ENCODE peak calls at places on chromosomes 3 and 15, in four cellular contexts. One of them, this sample, is unnamed.

GRCh38 chr15:31383150-31383549 is 56.5 kb downstream of the KLF13 start:
- DNase-seq in transverse colon: no peak
- DNase-seq in MCF 10A: no peak
- DNase-seq in upper lobe of right lung: no peak
- DNase-seq in this sample: peak; percentile 6

GRCh38 chr15:89447676-89448075 is 48.7 kb downstream of the RHCG start:
- DNase-seq in MCF 10A: no peak
- DNase-seq in transverse colon: no peak
- DNase-seq in upper lobe of right lung: no peak
- DNase-seq in this sample: no peak

GRCh38 chr15:80660114-80660513 is 35.0 kb upstream of the ABHD17C start:
- DNase-seq in transverse colon: peak; percentile 51
- DNase-seq in MCF 10A: peak; percentile 63
- DNase-seq in upper lobe of right lung: no peak
- DNase-seq in this sample: no peak

GRCh38 chr3:58029842-58030584 is 21.8 kb downstream of the FLNB start:
- DNase-seq in upper lobe of right lung: no peak
- DNase-seq in MCF 10A: no peak
- DNase-seq in transverse colon: no peak
- DNase-seq in this sample: no peak

GRCh38 chr15:52069559-52069958 is 43.0 kb downstream of the BCL2L10 start:
- DNase-seq in upper lobe of right lung: no peak
- DNase-seq in MCF 10A: peak; percentile 93
- DNase-seq in transverse colon: peak; percentile 67
- DNase-seq in this sample: no peak

GRCh38 chr3:137768361-137769320 is 4.5 kb downstream of the SOX14 start:
- DNase-seq in upper lobe of right lung: no peak
- DNase-seq in MCF 10A: no peak
- DNase-seq in transverse colon: no peak
- DNase-seq in this sample: no peak

GRCh38 chr15:90209591-90209990 is 8.5 kb downstream of the SEMA4B start:
- DNase-seq in transverse colon: no peak
- DNase-seq in MCF 10A: peak; percentile 47
- DNase-seq in upper lobe of right lung: no peak
- DNase-seq in this sample: no peak

GRCh38 chr15:63528138-63528659 is 23.8 kb downstream of the USP3 start:
- DNase-seq in MCF 10A: no peak
- DNase-seq in upper lobe of right lung: no peak
- DNase-seq in transverse colon: no peak
- DNase-seq in this sample: no peak

GRCh38 chr15:45254405-45255293 is 2.6 kb downstream of the SLC28A2 start:
- DNase-seq in upper lobe of right lung: no peak
- DNase-seq in transverse colon: no peak
- DNase-seq in MCF 10A: peak; percentile 6
- DNase-seq in this sample: no peak

GRCh38 chr15:63367390-63367789 is 14.3 kb downstream of the CA12 start:
- DNase-seq in MCF 10A: no peak
- DNase-seq in upper lobe of right lung: no peak
- DNase-seq in transverse colon: no peak
- DNase-seq in this sample: no peak

GRCh38 chr3:172176385-172176784 is 137.0 kb downstream of the FNDC3B start:
- DNase-seq in upper lobe of right lung: no peak
- DNase-seq in transverse colon: no peak
- DNase-seq in MCF 10A: no peak
- DNase-seq in this sample: no peak

GRCh38 chr15:36577082-36577481 is 2.3 kb upstream of the CDIN1 start:
- DNase-seq in transverse colon: no peak
- DNase-seq in MCF 10A: no peak
- DNase-seq in upper lobe of right lung: no peak
- DNase-seq in this sample: no peak

GRCh38 chr3:195771651-195772300 is 40.0 kb downstream of the MUC4 start:
- DNase-seq in upper lobe of right lung: peak; percentile 38
- DNase-seq in transverse colon: no peak
- DNase-seq in MCF 10A: no peak
- DNase-seq in this sample: no peak

GRCh38 chr15:34366271-34367043 is 539 bp downstream of the LPCAT4 start:
- DNase-seq in upper lobe of right lung: peak; percentile 82
- DNase-seq in transverse colon: peak; percentile 88
- DNase-seq in MCF 10A: peak; percentile 60
- DNase-seq in this sample: no peak

GRCh38 chr3:62532796-62533195 is 159.4 kb upstream of the FEZF2 start:
- DNase-seq in transverse colon: no peak
- DNase-seq in MCF 10A: no peak
- DNase-seq in upper lobe of right lung: no peak
- DNase-seq in this sample: no peak

GRCh38 chr3:170418422-170419300 is at the start of gene CLDN11:
- DNase-seq in transverse colon: no peak
- DNase-seq in upper lobe of right lung: no peak
- DNase-seq in MCF 10A: no peak
- DNase-seq in this sample: peak; percentile 95

GRCh38 chr15:63752075-63752684 is 81.6 kb downstream of the HERC1 start:
- DNase-seq in transverse colon: peak; percentile 25
- DNase-seq in upper lobe of right lung: no peak
- DNase-seq in MCF 10A: peak; percentile 68
- DNase-seq in this sample: no peak

GRCh38 chr3:100761211-100761921 is 52.1 kb downstream of the TFG start:
- DNase-seq in transverse colon: peak; percentile 17
- DNase-seq in upper lobe of right lung: no peak
- DNase-seq in MCF 10A: peak; percentile 32
- DNase-seq in this sample: no peak
- TF ChIP-seq CTCF in transverse colon: no peak
- TF ChIP-seq CTCF in upper lobe of right lung: peak; percentile 23
- TF ChIP-seq CTCF in MCF 10A: peak; percentile 16
- TF ChIP-seq CTCF in this sample: no peak

GRCh38 chr15:66080791-66081475 is 172.6 kb downstream of the MEGF11 start:
- DNase-seq in transverse colon: peak; percentile 51
- DNase-seq in MCF 10A: peak; percentile 49
- DNase-seq in upper lobe of right lung: peak; percentile 17
- DNase-seq in this sample: no peak

GRCh38 chr15:66084704-66085103 is 168.8 kb downstream of the MEGF11 start:
- DNase-seq in upper lobe of right lung: peak; percentile 45
- DNase-seq in transverse colon: no peak
- DNase-seq in MCF 10A: no peak
- DNase-seq in this sample: no peak

GRCh38 chr15:66089049-66089448 is 164.5 kb downstream of the MEGF11 start:
- DNase-seq in upper lobe of right lung: peak; percentile 46
- DNase-seq in MCF 10A: no peak
- DNase-seq in transverse colon: no peak
- DNase-seq in this sample: no peak

GRCh38 chr15:66085128-66085527 is 168.4 kb downstream of the MEGF11 start:
- DNase-seq in upper lobe of right lung: no peak
- DNase-seq in transverse colon: no peak
- DNase-seq in MCF 10A: peak; percentile 18
- DNase-seq in this sample: no peak
- TF ChIP-seq CTCF in upper lobe of right lung: no peak
- TF ChIP-seq CTCF in transverse colon: no peak
- TF ChIP-seq CTCF in MCF 10A: no peak
- TF ChIP-seq CTCF in this sample: no peak

GRCh38 chr15:49229922-49230321 is 59.9 kb downstream of the GALK2 start:
- DNase-seq in MCF 10A: no peak
- DNase-seq in transverse colon: no peak
- DNase-seq in upper lobe of right lung: no peak
- DNase-seq in this sample: no peak

GRCh38 chr15:49227602-49228001 is 57.6 kb downstream of the GALK2 start:
- DNase-seq in MCF 10A: no peak
- DNase-seq in transverse colon: no peak
- DNase-seq in upper lobe of right lung: no peak
- DNase-seq in this sample: no peak

GRCh38 chr15:49223536-49224274 is 53.7 kb downstream of the GALK2 start:
- DNase-seq in transverse colon: no peak
- DNase-seq in MCF 10A: no peak
- DNase-seq in upper lobe of right lung: no peak
- DNase-seq in this sample: no peak

GRCh38 chr15:49225572-49226281 is 55.7 kb downstream of the GALK2 start:
- DNase-seq in upper lobe of right lung: no peak
- DNase-seq in MCF 10A: peak; percentile 59
- DNase-seq in transverse colon: no peak
- DNase-seq in this sample: no peak
- TF ChIP-seq CTCF in upper lobe of right lung: no peak
- TF ChIP-seq CTCF in MCF 10A: no peak
- TF ChIP-seq CTCF in transverse colon: no peak
- TF ChIP-seq CTCF in this sample: peak; percentile 25

GRCh38 chr3:55089211-55089610 is 161.4 kb upstream of the LRTM1 start:
- DNase-seq in MCF 10A: no peak
- DNase-seq in transverse colon: no peak
- DNase-seq in upper lobe of right lung: no peak
- DNase-seq in this sample: no peak

GRCh38 chr3:55090310-55090709 is 162.5 kb upstream of the LRTM1 start:
- DNase-seq in transverse colon: no peak
- DNase-seq in MCF 10A: peak; percentile 7
- DNase-seq in upper lobe of right lung: no peak
- DNase-seq in this sample: no peak

GRCh38 chr3:55090746-55091145 is 162.9 kb upstream of the LRTM1 start:
- DNase-seq in upper lobe of right lung: no peak
- DNase-seq in MCF 10A: no peak
- DNase-seq in transverse colon: no peak
- DNase-seq in this sample: no peak

DNA sequence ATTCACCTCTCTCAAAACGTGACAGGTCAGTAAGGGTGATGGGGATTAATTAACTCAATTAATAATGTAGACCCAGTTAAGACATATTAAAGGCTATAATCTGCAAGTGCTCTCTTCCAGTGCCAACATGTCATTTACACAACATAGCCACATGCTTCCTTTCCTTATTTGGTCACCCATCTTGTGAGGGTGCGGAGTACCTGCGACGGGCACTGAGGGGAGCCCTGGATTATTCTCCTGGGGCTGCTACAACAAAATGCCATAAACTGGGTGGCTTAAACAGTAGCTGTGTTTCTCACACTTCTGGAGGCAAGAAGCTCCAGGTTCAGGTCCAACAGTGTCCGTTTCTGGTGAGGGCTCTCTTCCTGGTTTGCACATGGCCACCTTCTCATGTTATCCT is 157.4 kb upstream of the LRTM1 start:
- DNase-seq in MCF 10A: no peak
- DNase-seq in transverse colon: no peak
- DNase-seq in upper lobe of right lung: no peak
- DNase-seq in this sample: no peak
- TF ChIP-seq CTCF in MCF 10A: no peak
- TF ChIP-seq CTCF in transverse colon: no peak
- TF ChIP-seq CTCF in upper lobe of right lung: no peak
- TF ChIP-seq CTCF in this sample: no peak

DNA sequence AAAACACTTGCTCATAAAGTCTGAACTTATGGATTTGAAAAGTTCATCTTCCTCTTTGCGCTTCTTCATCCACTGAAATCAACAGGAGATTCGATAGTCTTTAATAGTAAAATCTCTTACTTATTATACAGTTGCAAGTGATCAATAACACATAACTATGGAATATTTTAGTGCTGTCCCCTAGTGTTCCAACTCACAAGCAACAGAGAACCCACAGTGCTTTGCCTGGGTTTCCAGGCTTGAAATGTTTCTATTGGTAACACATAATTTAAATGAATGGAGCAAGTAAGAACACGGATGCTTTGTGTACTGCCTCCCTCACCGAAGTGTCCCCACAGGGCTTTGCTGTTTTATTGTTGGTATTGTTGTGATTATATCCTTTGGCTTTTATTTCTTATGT is 93.5 kb downstream of the WDR72 start:
- DNase-seq in MCF 10A: no peak
- DNase-seq in upper lobe of right lung: no peak
- DNase-seq in transverse colon: no peak
- DNase-seq in this sample: no peak
- TF ChIP-seq CTCF in MCF 10A: no peak
- TF ChIP-seq CTCF in upper lobe of right lung: no peak
- TF ChIP-seq CTCF in transverse colon: no peak
- TF ChIP-seq CTCF in this sample: peak; percentile 13

DNA sequence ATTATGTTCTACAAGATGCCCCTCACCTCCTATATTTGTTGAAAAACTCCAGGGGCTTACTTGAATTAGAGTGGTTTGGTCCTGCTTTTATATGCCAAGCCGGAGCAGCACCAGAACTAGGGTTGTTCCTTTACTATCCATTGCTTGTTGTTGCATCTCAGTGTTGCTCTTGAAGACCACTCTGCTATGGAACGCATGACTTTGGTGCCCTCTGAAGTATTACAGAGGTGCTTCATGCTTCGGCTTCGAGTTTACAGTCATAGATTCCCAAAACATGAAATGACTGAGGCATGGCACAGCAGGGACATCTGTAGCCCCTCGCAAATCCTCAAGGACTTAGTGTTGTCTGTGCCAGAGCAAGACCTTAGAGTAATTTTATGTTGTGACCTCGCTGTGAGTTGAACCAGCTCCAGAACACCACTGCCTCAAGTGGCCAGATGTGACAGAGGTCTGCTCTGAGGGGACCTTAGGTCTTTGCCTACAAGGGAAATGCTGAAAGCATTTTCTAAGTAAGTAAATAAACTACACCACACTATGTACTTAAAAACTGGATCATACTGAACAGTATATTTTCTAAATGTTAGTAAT is 67.2 kb upstream of the SIAH2 start:
- DNase-seq in MCF 10A: peak; percentile 5
- DNase-seq in upper lobe of right lung: no peak
- DNase-seq in transverse colon: no peak
- DNase-seq in this sample: no peak
- TF ChIP-seq CTCF in MCF 10A: no peak
- TF ChIP-seq CTCF in upper lobe of right lung: no peak
- TF ChIP-seq CTCF in transverse colon: no peak
- TF ChIP-seq CTCF in this sample: no peak

DNA sequence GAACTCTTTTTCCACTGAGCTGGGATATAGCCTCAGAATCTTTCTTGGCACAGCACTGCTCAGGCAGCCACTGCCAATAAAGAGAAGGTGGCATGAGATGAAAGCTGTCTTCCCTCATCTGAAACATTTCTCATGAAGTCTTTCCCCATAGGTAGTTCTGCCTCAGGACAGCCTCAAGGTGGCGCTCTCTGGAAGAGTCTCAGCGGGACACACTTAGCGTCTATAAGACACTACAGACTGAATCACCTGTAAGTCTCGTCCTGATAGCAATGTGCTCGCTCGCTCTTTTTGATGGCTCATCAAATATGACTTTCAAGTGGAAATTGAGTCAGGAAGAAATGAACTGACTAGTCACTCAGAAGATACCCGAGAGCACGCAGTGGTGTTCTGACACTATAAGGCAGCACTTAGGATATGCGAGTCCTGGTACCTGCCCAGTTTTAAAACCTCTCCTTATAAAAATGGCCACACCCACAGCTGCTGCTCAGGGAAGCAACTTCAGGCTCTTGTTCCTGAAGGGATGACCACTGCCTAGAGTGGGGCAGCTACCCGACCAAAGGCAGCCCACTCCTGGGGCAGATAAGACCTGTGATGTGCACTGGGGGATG is 269.5 kb downstream of the SUCLG2 start:
- DNase-seq in MCF 10A: peak; percentile 67
- DNase-seq in transverse colon: no peak
- DNase-seq in upper lobe of right lung: no peak
- DNase-seq in this sample: peak; percentile 26
- TF ChIP-seq CTCF in MCF 10A: peak; percentile 31
- TF ChIP-seq CTCF in transverse colon: peak; percentile 41
- TF ChIP-seq CTCF in upper lobe of right lung: peak; percentile 49
- TF ChIP-seq CTCF in this sample: peak; percentile 59

DNA sequence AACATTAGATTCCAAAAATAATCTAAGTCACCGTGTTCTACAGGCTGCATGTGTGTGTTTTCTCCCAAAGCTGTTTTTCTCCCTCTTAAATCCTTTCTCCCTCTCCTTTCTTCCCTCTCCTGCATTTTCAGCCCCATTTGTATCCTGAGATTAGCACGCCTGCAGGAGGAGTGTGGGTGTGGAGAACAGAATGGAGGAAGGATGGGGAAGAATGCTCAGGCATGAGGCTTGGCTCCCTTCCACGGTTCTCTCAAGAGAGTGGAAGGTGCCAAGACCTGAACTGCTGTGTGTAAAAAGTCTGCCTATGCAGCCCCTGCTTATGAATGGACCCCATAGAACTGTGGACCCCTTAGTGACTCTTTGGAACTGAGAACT is 285.6 kb upstream of the ROPN1 start:
- DNase-seq in MCF 10A: peak; percentile 48
- DNase-seq in transverse colon: peak; percentile 34
- DNase-seq in upper lobe of right lung: no peak
- DNase-seq in this sample: no peak
- TF ChIP-seq CTCF in MCF 10A: no peak
- TF ChIP-seq CTCF in transverse colon: no peak
- TF ChIP-seq CTCF in upper lobe of right lung: peak; percentile 8
- TF ChIP-seq CTCF in this sample: no peak

This sample was measured in D721Med.